ENCODE peak calls at places on chromosomes 2 and 18, in seven cellular contexts. S, M, Q, F, K, E and X are unnamed samples.

GRCh38 chr2:33602216-33602830 is 3.2 kb upstream of the FAM98A start:
- DNase-seq in E (no peak), K (no peak), F (no peak), M (no peak), Q (no peak), S (no peak), X (no peak)

GRCh38 chr2:120450196-120450820 is 104.4 kb downstream of the INHBB start:
- DNase-seq in M (no peak), Q (no peak), E (no peak), S (no peak), K (no peak), F (no peak), X (no peak)

GRCh38 chr18:65257157-65257556 is 493.7 kb upstream of the CDH7 start:
- DNase-seq in S (peak; percentile 4), F (no peak), E (no peak), Q (no peak), M (peak; percentile 53), K (no peak), X (no peak)

GRCh38 chr18:23227729-23228075 is 92.4 kb downstream of the CABLES1 start:
- DNase-seq in F (no peak), M (no peak), S (no peak), K (no peak), Q (no peak), E (no peak), X (peak; percentile 6)

GRCh38 chr2:233429175-233429897 is 75.0 kb downstream of the DGKD start:
- DNase-seq in M (no peak), K (peak; percentile 3), S (no peak), Q (no peak), F (no peak), E (no peak), X (no peak)

GRCh38 chr2:86038291-86039081 is 67.2 kb downstream of the POLR1A start:
- DNase-seq in E (no peak), M (no peak), S (peak; percentile 63), K (peak; percentile 88), Q (peak; percentile 69), F (no peak), X (no peak)

GRCh38 chr2:191200910-191201309 is 44.3 kb upstream of the MYO1B start:
- DNase-seq in Q (no peak), M (no peak), S (no peak), F (no peak), E (no peak), K (no peak), X (no peak)

GRCh38 chr2:156986339-156986988 is 271.0 kb upstream of the GALNT5 start:
- DNase-seq in K (no peak), F (no peak), S (no peak), M (peak; percentile 67), Q (no peak), E (no peak), X (no peak)

GRCh38 chr2:98134138-98134537 is 47.2 kb downstream of the VWA3B start:
- DNase-seq in S (no peak), E (no peak), Q (no peak), F (no peak), K (peak; percentile 85), M (peak; percentile 62), X (no peak)

GRCh38 chr2:217551229-217551909 is 451.4 kb downstream of the TNS1 start:
- DNase-seq in S (no peak), Q (no peak), M (peak; percentile 68), K (no peak), E (peak; percentile 55), F (no peak), X (no peak)

GRCh38 chr2:232894251-232894650 is 24.2 kb downstream of the SNORC start:
- DNase-seq in M (peak; percentile 35), F (peak; percentile 66), S (no peak), E (no peak), Q (no peak), K (no peak), X (no peak)

GRCh38 chr2:174328309-174329156 is 6.2 kb upstream of the SP9 start:
- DNase-seq in Q (no peak), K (no peak), M (peak; percentile 71), E (no peak), F (no peak), S (no peak), X (no peak)

GRCh38 chr18:22838639-22839487 is 94.3 kb upstream of the RBBP8 start:
- DNase-seq in E (no peak), F (no peak), S (no peak), M (peak; percentile 56), K (peak; percentile 33), Q (no peak), X (no peak)

GRCh38 chr2:146642066-146642465 is 1202.8 kb upstream of the ACVR2A start:
- DNase-seq in E (no peak), F (peak; percentile 41), S (no peak), M (peak; percentile 41), Q (no peak), K (no peak), X (no peak)

GRCh38 chr18:59627414-59627813 is 69.8 kb downstream of the CCBE1 start:
- DNase-seq in Q (no peak), F (no peak), S (no peak), K (no peak), M (no peak), E (no peak), X (no peak)

GRCh38 chr2:222711315-222711940 is 40.0 kb downstream of the MOGAT1 start:
- DNase-seq in M (no peak), F (no peak), E (no peak), S (no peak), K (no peak), Q (no peak), X (no peak)

GRCh38 chr18:63869374-63869773 is 18.1 kb upstream of the SERPINB2 start:
- DNase-seq in Q (no peak), S (no peak), K (no peak), F (peak; percentile 53), E (peak; percentile 69), M (no peak), X (no peak)

GRCh38 chr2:177799531-177799930 is 273.0 kb downstream of the PDE11A start:
- DNase-seq in E (no peak), S (peak; percentile 65), Q (no peak), M (peak; percentile 65), F (no peak), K (no peak), X (peak; percentile 45)

GRCh38 chr2:102770506-102770905 is 8.7 kb downstream of the TMEM182 start:
- DNase-seq in F (no peak), E (no peak), K (no peak), Q (no peak), M (no peak), S (no peak), X (no peak)

GRCh38 chr2:99659874-99660273 is 170.1 kb upstream of the REV1 start:
- DNase-seq in S (no peak), F (no peak), M (no peak), Q (no peak), E (no peak), K (no peak), X (no peak)

GRCh38 chr2:35080231-35080905 is 1275.2 kb upstream of the CRIM1 start:
- DNase-seq in S (no peak), Q (no peak), K (no peak), M (no peak), F (no peak), E (no peak), X (no peak)

GRCh38 chr2:30421551-30422436 is 25.3 kb upstream of the LCLAT1 start:
- DNase-seq in F (no peak), M (peak; percentile 68), K (peak; percentile 44), E (peak; percentile 53), S (peak; percentile 8), Q (no peak), X (peak; percentile 69)

GRCh38 chr2:71796174-71796592 is 342.8 kb downstream of the DYSF start:
- DNase-seq in E (peak; percentile 70), S (no peak), F (no peak), K (no peak), M (peak; percentile 81), Q (no peak), X (no peak)

GRCh38 chr2:43020296-43020695 is 206.1 kb downstream of the ZFP36L2 start:
- DNase-seq in F (no peak), K (no peak), E (no peak), S (no peak), Q (no peak), M (peak; percentile 20), X (no peak)

GRCh38 chr2:171248205-171248662 is 87.5 kb upstream of the TLK1 start:
- DNase-seq in Q (no peak), F (no peak), S (no peak), M (no peak), E (no peak), K (peak; percentile 29), X (no peak)

GRCh38 chr2:240720686-240721595 is 29.3 kb downstream of the AQP12A start:
- DNase-seq in Q (no peak), K (no peak), F (peak; percentile 73), S (no peak), M (no peak), E (no peak), X (no peak)

GRCh38 chr18:8468911-8469310 is 140.3 kb upstream of the RAB12 start:
- DNase-seq in K (no peak), F (no peak), Q (no peak), S (no peak), M (no peak), E (no peak), X (no peak)

GRCh38 chr2:240309214-240309613 is 126.2 kb upstream of the GPC1 start:
- DNase-seq in E (no peak), S (no peak), Q (no peak), F (no peak), K (no peak), M (no peak), X (no peak)

GRCh38 chr18:22342625-22343024 is 75.1 kb downstream of the CTAGE1 start:
- DNase-seq in F (no peak), Q (no peak), E (no peak), M (no peak), K (peak; percentile 53), S (no peak), X (no peak)